ENCODE peak calls at places on chromosomes 3 and 15, in six cellular contexts. Q, V, I, N, C and J are unnamed samples.

GRCh38 chr15:44593042-44593736 is 56.2 kb downstream of the EIF3J start:
- DNase-seq in Q (no peak), V (no peak), I (no peak), N (no peak), C (peak), J (no peak)

GRCh38 chr15:71278989-71279756 is 163.9 kb downstream of the THSD4 start:
- DNase-seq in Q (peak), V (peak), I (no peak), N (no peak), C (no peak), J (no peak)

GRCh38 chr15:92803852-92804609 is 96.1 kb upstream of the CHD2 start:
- DNase-seq in Q (peak), V (peak), I (peak), N (peak), C (peak), J (peak)

GRCh38 chr3:81951106-81951505 is 189.7 kb upstream of the GBE1 start:
- DNase-seq in Q (no peak), V (no peak), I (no peak), N (no peak), C (no peak), J (no peak)

GRCh38 chr15:72135719-72136118 is 17.5 kb downstream of the SENP8 start:
- DNase-seq in Q (no peak), V (no peak), I (no peak), N (no peak), C (no peak), J (no peak)

GRCh38 chr15:101451192-101451799 is 38.2 kb downstream of the PCSK6 start:
- DNase-seq in Q (no peak), V (no peak), I (peak), N (no peak), C (no peak), J (no peak)

GRCh38 chr15:48868549-48868948 is 9.4 kb upstream of the EID1 start:
- DNase-seq in Q (no peak), V (no peak), I (no peak), N (no peak), C (no peak), J (no peak)

GRCh38 chr3:197465996-197466549 is 89.7 kb downstream of the BDH1 start:
- DNase-seq in Q (no peak), V (no peak), I (no peak), N (no peak), C (no peak), J (no peak)

GRCh38 chr3:73611176-73611575 is 13.6 kb downstream of the PDZRN3 start:
- DNase-seq in Q (no peak), V (no peak), I (no peak), N (no peak), C (no peak), J (no peak)

GRCh38 chr3:66344846-66345578 is 124.2 kb downstream of the SLC25A26 start:
- DNase-seq in Q (no peak), V (no peak), I (no peak), N (no peak), C (no peak), J (no peak)

GRCh38 chr3:52244061-52244628 is 1.4 kb upstream of the PPM1M start:
- DNase-seq in Q (no peak), V (no peak), I (peak), N (peak), C (no peak), J (no peak)

GRCh38 chr3:169383770-169384169 is 279.7 kb downstream of the MECOM start:
- DNase-seq in Q (no peak), V (no peak), I (no peak), N (no peak), C (no peak), J (no peak)

GRCh38 chr15:42919794-42920280 is 741 bp downstream of the TTBK2 start:
- DNase-seq in Q (peak), V (no peak), I (peak), N (no peak), C (no peak), J (no peak)

GRCh38 chr15:43510230-43511011 is 7.0 kb upstream of the MAP1A start:
- DNase-seq in Q (peak), V (peak), I (peak), N (peak), C (peak), J (peak)

GRCh38 chr3:41836360-41837134 is 125.4 kb downstream of the ULK4 start:
- DNase-seq in Q (no peak), V (no peak), I (no peak), N (no peak), C (no peak), J (no peak)

GRCh38 chr3:114284644-114285043 is 9.2 kb upstream of the TIGIT start:
- DNase-seq in Q (no peak), V (no peak), I (no peak), N (no peak), C (no peak), J (no peak)

GRCh38 chr3:69882560-69882959 is 117.0 kb upstream of the SAMMSON start:
- DNase-seq in Q (no peak), V (no peak), I (no peak), N (no peak), C (no peak), J (no peak)

GRCh38 chr15:65414841-65415621 is 7.7 kb downstream of the IGDCC4 start:
- DNase-seq in Q (no peak), V (no peak), I (no peak), N (no peak), C (no peak), J (no peak)

GRCh38 chr15:49273734-49274318 is 103.8 kb downstream of the GALK2 start:
- DNase-seq in Q (no peak), V (no peak), I (no peak), N (no peak), C (no peak), J (no peak)

GRCh38 chr3:45112939-45113338 is 33.2 kb downstream of the CDCP1 start:
- DNase-seq in Q (no peak), V (no peak), I (no peak), N (no peak), C (no peak), J (no peak)

GRCh38 chr15:67080118-67080899 is 14.9 kb downstream of the SMAD3 start:
- DNase-seq in Q (no peak), V (no peak), I (no peak), N (no peak), C (no peak), J (no peak)
- H3K27ac ChIP-seq in Q (peak), V (peak), I (peak), N (peak), C (peak), J (peak)

GRCh38 chr15:32718082-32718821 is 448 bp downstream of the GREM1 start:
- DNase-seq in Q (no peak), V (no peak), I (no peak), N (no peak), C (no peak), J (no peak)

GRCh38 chr15:32716216-32716959 is 1.4 kb upstream of the GREM1 start:
- DNase-seq in Q (no peak), V (no peak), I (no peak), N (no peak), C (no peak), J (no peak)

GRCh38 chr15:32718822-32719716 is 1.3 kb downstream of the GREM1 start:
- DNase-seq in Q (peak), V (no peak), I (no peak), N (no peak), C (no peak), J (no peak)

GRCh38 chr15:32716960-32717289 is 879 bp upstream of the GREM1 start:
- DNase-seq in Q (no peak), V (no peak), I (no peak), N (no peak), C (no peak), J (no peak)

GRCh38 chr15:32717290-32718081 is at the start of gene GREM1:
- DNase-seq in Q (no peak), V (no peak), I (no peak), N (peak), C (no peak), J (no peak)
- TF ChIP-seq POLR2AphosphoS5 in Q (no peak), V (peak), I (no peak), N (no peak), C (no peak), J (no peak)

DNA sequence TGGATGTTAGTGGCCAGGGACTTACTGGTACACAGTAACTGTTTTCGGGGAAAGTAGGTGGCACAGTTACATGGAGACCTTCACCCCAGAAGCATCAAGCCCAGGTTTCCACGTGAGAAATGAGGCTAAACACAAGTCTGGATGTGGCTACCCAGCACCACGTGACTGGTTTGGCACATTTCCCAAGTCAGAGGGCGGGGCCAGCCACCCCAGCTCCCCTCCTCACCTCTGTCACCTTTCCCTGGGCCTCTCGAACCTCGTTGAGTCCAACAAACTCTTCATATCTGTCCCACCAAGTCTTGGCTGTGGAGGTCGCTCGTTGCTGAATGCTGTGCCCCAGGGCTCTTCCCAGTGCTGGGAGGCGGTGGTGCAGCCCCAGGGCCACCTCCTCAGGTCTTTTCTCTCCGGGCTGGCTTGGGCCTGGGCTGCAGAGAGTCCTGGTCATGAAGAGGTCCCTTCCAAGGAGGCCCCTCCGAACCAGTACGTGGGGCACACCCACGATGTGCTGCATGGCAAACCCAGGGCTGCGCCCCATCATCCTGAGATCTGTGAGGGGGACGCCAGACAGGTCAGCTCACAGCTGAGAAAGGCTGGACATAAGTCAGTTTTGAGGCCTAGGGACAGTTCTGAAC is 4.8 kb upstream of the PLXNB1 start:
- DNase-seq in Q (no peak), V (no peak), I (no peak), N (peak), C (no peak), J (no peak)
- H3K27ac ChIP-seq in Q (peak), V (peak), I (no peak), N (peak), C (peak), J (peak)

DNA sequence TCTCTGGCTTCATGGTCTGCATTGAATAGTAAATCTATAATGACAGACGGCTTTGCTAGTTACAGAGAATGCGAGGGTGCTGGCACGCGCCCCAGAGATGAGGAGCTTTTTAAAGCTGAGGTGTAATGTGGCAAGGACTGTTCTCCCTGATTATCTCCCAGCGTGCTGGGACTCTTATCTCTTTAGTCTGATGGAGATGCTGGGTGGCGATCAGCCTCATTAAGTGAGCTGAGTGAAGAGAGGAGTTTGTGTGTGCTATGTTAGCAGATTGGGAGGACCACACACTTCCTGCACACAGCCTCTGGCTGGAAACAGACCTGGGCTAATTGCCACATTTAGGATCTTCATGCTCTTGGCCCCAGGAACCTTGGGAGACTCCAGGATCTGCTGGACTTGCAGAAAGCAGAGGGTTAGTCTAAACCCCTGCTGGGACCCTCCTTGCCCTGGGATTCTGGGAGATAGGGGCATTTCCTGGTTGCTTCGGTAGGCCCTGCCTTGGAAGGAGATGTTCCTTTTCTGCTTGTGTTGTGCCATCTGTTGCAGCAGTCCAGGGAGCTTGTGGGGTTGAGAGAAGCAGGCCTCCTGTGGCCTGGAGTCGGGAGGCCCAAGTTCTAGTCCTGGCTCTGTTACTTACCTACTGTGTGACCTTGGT is 15.0 kb downstream of the PDIA5 start:
- DNase-seq in Q (no peak), V (no peak), I (no peak), N (no peak), C (no peak), J (no peak)
- TF ChIP-seq POLR2AphosphoS5 in Q (no peak), V (no peak), I (no peak), N (no peak), C (no peak), J (no peak)

GRCh38 chr3:16448691-16449090 is 64.8 kb downstream of the RFTN1 start:
- DNase-seq in Q (peak), V (no peak), I (no peak), N (peak), C (peak), J (no peak)
- H3K27ac ChIP-seq in Q (no peak), V (peak), I (no peak), N (peak), C (no peak), J (peak)

GRCh38 chr3:56130036-56130435 is 338.2 kb downstream of the ERC2 start:
- DNase-seq in Q (no peak), V (no peak), I (no peak), N (no peak), C (no peak), J (no peak)

GRCh38 chr3:56135941-56136340 is 332.3 kb downstream of the ERC2 start:
- DNase-seq in Q (no peak), V (no peak), I (no peak), N (no peak), C (no peak), J (no peak)

GRCh38 chr3:56133423-56133822 is 334.8 kb downstream of the ERC2 start:
- DNase-seq in Q (no peak), V (no peak), I (no peak), N (no peak), C (no peak), J (no peak)

GRCh38 chr3:56132762-56133161 is 335.5 kb downstream of the ERC2 start:
- DNase-seq in Q (no peak), V (no peak), I (no peak), N (no peak), C (no peak), J (no peak)

DNA sequence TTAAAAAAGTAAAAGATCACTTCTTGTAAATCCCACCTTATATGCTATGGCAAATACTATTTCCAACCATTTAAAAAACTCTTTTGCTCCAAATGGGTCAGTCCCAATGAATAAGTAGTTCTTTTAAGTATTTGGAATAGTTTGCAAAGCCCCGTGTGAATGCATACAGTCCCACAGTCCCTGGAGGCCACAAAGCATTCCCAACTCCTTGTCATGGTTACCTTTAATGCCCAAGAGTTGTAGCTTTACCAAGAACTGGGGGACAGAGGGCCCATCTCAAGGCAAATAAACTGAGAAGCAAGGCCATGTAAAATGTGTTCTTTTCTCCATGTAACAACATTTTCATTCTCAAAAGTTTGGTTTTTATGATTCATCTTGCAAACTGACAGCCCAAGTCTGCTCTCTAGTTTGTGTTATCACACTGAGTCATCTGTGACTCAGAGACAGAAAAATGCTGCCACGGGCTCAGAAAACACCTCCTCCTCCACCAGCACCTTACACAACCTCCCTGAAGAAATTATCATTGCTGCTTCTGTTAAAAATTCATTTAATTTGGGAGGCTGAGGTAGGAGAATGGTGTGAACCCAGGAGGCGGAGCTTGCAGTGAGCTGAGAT is 336.2 kb downstream of the ERC2 start:
- DNase-seq in Q (no peak), V (no peak), I (peak), N (no peak), C (peak), J (no peak)
- TF ChIP-seq POLR2AphosphoS5 in Q (peak), V (peak), I (no peak), N (no peak), C (no peak), J (no peak)

GRCh38 chr3:29201609-29202008 is 79.3 kb upstream of the RBMS3 start:
- DNase-seq in Q (no peak), V (no peak), I (no peak), N (no peak), C (no peak), J (no peak)

GRCh38 chr3:29202368-29202767 is 78.5 kb upstream of the RBMS3 start:
- DNase-seq in Q (no peak), V (no peak), I (no peak), N (no peak), C (no peak), J (no peak)

DNA sequence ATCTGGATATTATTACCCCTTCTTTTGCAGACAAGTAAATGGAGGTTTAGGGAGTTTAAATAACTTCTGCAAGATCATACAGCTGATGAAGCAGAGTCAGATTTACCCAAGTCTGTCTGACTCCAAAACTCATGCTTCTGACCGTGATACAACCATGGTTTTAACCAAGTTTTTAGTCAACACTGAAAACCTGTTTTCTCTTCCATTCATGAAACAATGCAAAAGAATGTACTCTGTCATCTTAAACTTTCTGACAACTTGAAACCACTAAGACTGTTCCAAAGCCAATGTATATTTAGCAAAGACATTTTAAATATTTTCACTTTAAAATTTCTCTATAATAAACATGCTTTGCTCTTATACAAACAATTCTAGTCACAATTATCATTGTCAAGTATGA is 77.0 kb upstream of the RBMS3 start:
- DNase-seq in Q (no peak), V (no peak), I (no peak), N (no peak), C (no peak), J (no peak)
- H3K27ac ChIP-seq in Q (no peak), V (no peak), I (no peak), N (no peak), C (no peak), J (no peak)

GRCh38 chr15:67136802-67137201 is 71.4 kb downstream of the SMAD3 start:
- DNase-seq in Q (no peak), V (no peak), I (no peak), N (no peak), C (no peak), J (no peak)

GRCh38 chr15:67137319-67137718 is 71.9 kb downstream of the SMAD3 start:
- DNase-seq in Q (no peak), V (no peak), I (no peak), N (no peak), C (no peak), J (no peak)

GRCh38 chr15:67133738-67134576 is 68.6 kb downstream of the SMAD3 start:
- DNase-seq in Q (no peak), V (no peak), I (no peak), N (no peak), C (no peak), J (no peak)

GRCh38 chr15:67134577-67135492 is 69.4 kb downstream of the SMAD3 start:
- DNase-seq in Q (no peak), V (no peak), I (no peak), N (no peak), C (no peak), J (no peak)

DNA sequence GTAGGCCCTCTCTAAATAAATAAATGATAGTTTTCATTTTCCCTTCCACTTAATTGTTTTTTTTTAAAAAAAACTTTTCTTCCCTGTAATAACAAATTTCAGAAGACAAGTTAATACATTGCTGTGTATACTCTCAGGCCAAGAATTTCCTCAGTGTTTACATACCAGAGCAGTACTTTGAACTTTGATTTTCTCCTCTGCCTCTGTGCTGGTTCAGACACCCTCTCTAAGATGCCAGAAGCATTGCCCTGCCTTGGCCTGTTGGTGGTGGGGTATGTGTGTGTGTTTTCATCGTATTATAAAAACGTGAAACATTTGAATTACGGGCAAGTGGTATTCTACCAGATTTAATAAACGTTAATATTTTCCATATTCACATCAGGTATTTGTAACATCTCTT is 70.1 kb downstream of the SMAD3 start:
- DNase-seq in Q (no peak), V (no peak), I (no peak), N (no peak), C (no peak), J (no peak)
- TF ChIP-seq POLR2AphosphoS5 in Q (peak), V (peak), I (no peak), N (no peak), C (no peak), J (no peak)